ENCODE peak calls at places on chromosomes 3 and 15, in ten cellular contexts. One of them, this sample, is unnamed.
A peak's percentile ranks its signal among the peaks of the same experiment; 100 is the strongest.

GRCh38 chr3:110806924-110807323 is 264.7 kb upstream of the NECTIN3 start:
- DNase-seq in glutamatergic neuron: no peak
- DNase-seq in GM20000: no peak
- DNase-seq in uterus: no peak
- DNase-seq in neural progenitor cell: no peak
- DNase-seq in sigmoid colon: no peak
- DNase-seq in RWPE1: no peak
- DNase-seq in fibroblast of mammary gland: peak; percentile 45
- DNase-seq in astrocyte of the spinal cord: no peak
- DNase-seq in thoracic aorta: no peak
- DNase-seq in this sample: no peak

GRCh38 chr3:126361211-126361610 is 4.0 kb upstream of the KLF15 start:
- DNase-seq in glutamatergic neuron: no peak
- DNase-seq in GM20000: no peak
- DNase-seq in uterus: no peak
- DNase-seq in neural progenitor cell: no peak
- DNase-seq in sigmoid colon: no peak
- DNase-seq in RWPE1: no peak
- DNase-seq in fibroblast of mammary gland: no peak
- DNase-seq in astrocyte of the spinal cord: no peak
- DNase-seq in thoracic aorta: no peak
- DNase-seq in this sample: no peak

GRCh38 chr3:50639055-50639494 is 22.1 kb downstream of the MAPKAPK3 start:
- DNase-seq in glutamatergic neuron: no peak
- DNase-seq in GM20000: no peak
- DNase-seq in uterus: no peak
- DNase-seq in neural progenitor cell: no peak
- DNase-seq in sigmoid colon: no peak
- DNase-seq in RWPE1: no peak
- DNase-seq in fibroblast of mammary gland: peak; percentile 77
- DNase-seq in astrocyte of the spinal cord: peak; percentile 69
- DNase-seq in thoracic aorta: no peak
- DNase-seq in this sample: no peak

GRCh38 chr3:71987089-71987735 is 202.3 kb upstream of the PROK2 start:
- DNase-seq in glutamatergic neuron: no peak
- DNase-seq in GM20000: no peak
- DNase-seq in uterus: no peak
- DNase-seq in neural progenitor cell: no peak
- DNase-seq in sigmoid colon: no peak
- DNase-seq in RWPE1: no peak
- DNase-seq in fibroblast of mammary gland: peak; percentile 60
- DNase-seq in astrocyte of the spinal cord: peak; percentile 18
- DNase-seq in thoracic aorta: no peak
- DNase-seq in this sample: no peak

GRCh38 chr3:47266709-47267489 is 15.7 kb downstream of the KIF9 start:
- DNase-seq in glutamatergic neuron: no peak
- DNase-seq in GM20000: peak; percentile 58
- DNase-seq in uterus: peak; percentile 81
- DNase-seq in neural progenitor cell: no peak
- DNase-seq in sigmoid colon: peak; percentile 89
- DNase-seq in RWPE1: peak; percentile 63
- DNase-seq in fibroblast of mammary gland: peak; percentile 97
- DNase-seq in astrocyte of the spinal cord: peak; percentile 92
- DNase-seq in thoracic aorta: peak; percentile 61
- DNase-seq in this sample: peak; percentile 94

GRCh38 chr3:69425249-69425648 is 39.4 kb upstream of the FRMD4B start:
- DNase-seq in glutamatergic neuron: no peak
- DNase-seq in GM20000: peak; percentile 45
- DNase-seq in uterus: no peak
- DNase-seq in neural progenitor cell: peak; percentile 33
- DNase-seq in sigmoid colon: no peak
- DNase-seq in RWPE1: no peak
- DNase-seq in fibroblast of mammary gland: peak; percentile 50
- DNase-seq in astrocyte of the spinal cord: peak; percentile 34
- DNase-seq in thoracic aorta: no peak
- DNase-seq in this sample: no peak

GRCh38 chr15:101810905-101811304 is 1.1 kb upstream of the OR4F15 start:
- DNase-seq in glutamatergic neuron: no peak
- DNase-seq in GM20000: no peak
- DNase-seq in uterus: no peak
- DNase-seq in neural progenitor cell: peak; percentile 63
- DNase-seq in sigmoid colon: no peak
- DNase-seq in RWPE1: peak; percentile 14
- DNase-seq in fibroblast of mammary gland: no peak
- DNase-seq in astrocyte of the spinal cord: no peak
- DNase-seq in thoracic aorta: no peak
- DNase-seq in this sample: no peak

GRCh38 chr15:57507111-57507510 is 84.6 kb upstream of the MYZAP start:
- DNase-seq in glutamatergic neuron: no peak
- DNase-seq in GM20000: no peak
- DNase-seq in uterus: no peak
- DNase-seq in neural progenitor cell: no peak
- DNase-seq in sigmoid colon: no peak
- DNase-seq in RWPE1: no peak
- DNase-seq in fibroblast of mammary gland: no peak
- DNase-seq in astrocyte of the spinal cord: no peak
- DNase-seq in thoracic aorta: no peak
- DNase-seq in this sample: no peak

GRCh38 chr3:152305075-152305474 is 36.3 kb downstream of the MBNL1 start:
- DNase-seq in glutamatergic neuron: no peak
- DNase-seq in GM20000: no peak
- DNase-seq in uterus: no peak
- DNase-seq in neural progenitor cell: peak; percentile 41
- DNase-seq in sigmoid colon: no peak
- DNase-seq in RWPE1: no peak
- DNase-seq in fibroblast of mammary gland: no peak
- DNase-seq in astrocyte of the spinal cord: no peak
- DNase-seq in thoracic aorta: no peak
- DNase-seq in this sample: no peak

GRCh38 chr15:90035095-90035834 is 34.1 kb downstream of the ZNF710 start:
- DNase-seq in glutamatergic neuron: no peak
- DNase-seq in GM20000: no peak
- DNase-seq in uterus: no peak
- DNase-seq in neural progenitor cell: no peak
- DNase-seq in sigmoid colon: peak; percentile 75
- DNase-seq in RWPE1: peak; percentile 65
- DNase-seq in fibroblast of mammary gland: peak; percentile 38
- DNase-seq in astrocyte of the spinal cord: peak; percentile 52
- DNase-seq in thoracic aorta: no peak
- DNase-seq in this sample: peak; percentile 91

GRCh38 chr15:38685686-38686339 is 121.2 kb upstream of the RASGRP1 start:
- DNase-seq in glutamatergic neuron: no peak
- DNase-seq in GM20000: no peak
- DNase-seq in uterus: no peak
- DNase-seq in neural progenitor cell: no peak
- DNase-seq in sigmoid colon: no peak
- DNase-seq in RWPE1: no peak
- DNase-seq in fibroblast of mammary gland: no peak
- DNase-seq in astrocyte of the spinal cord: no peak
- DNase-seq in thoracic aorta: no peak
- DNase-seq in this sample: no peak

GRCh38 chr3:31840252-31840651 is 140.8 kb downstream of the OSBPL10 start:
- DNase-seq in glutamatergic neuron: no peak
- DNase-seq in GM20000: no peak
- DNase-seq in uterus: no peak
- DNase-seq in neural progenitor cell: no peak
- DNase-seq in sigmoid colon: no peak
- DNase-seq in RWPE1: no peak
- DNase-seq in fibroblast of mammary gland: no peak
- DNase-seq in astrocyte of the spinal cord: no peak
- DNase-seq in thoracic aorta: no peak
- DNase-seq in this sample: no peak

GRCh38 chr15:39453500-39454073 is 127.3 kb upstream of the THBS1 start:
- DNase-seq in glutamatergic neuron: no peak
- DNase-seq in GM20000: peak; percentile 53
- DNase-seq in uterus: no peak
- DNase-seq in neural progenitor cell: no peak
- DNase-seq in sigmoid colon: no peak
- DNase-seq in RWPE1: no peak
- DNase-seq in fibroblast of mammary gland: no peak
- DNase-seq in astrocyte of the spinal cord: no peak
- DNase-seq in thoracic aorta: no peak
- DNase-seq in this sample: no peak

GRCh38 chr15:84915011-84915958 is 30.8 kb downstream of the SLC28A1 start:
- DNase-seq in glutamatergic neuron: peak; percentile 78
- DNase-seq in GM20000: peak; percentile 91
- DNase-seq in uterus: peak; percentile 82
- DNase-seq in neural progenitor cell: no peak
- DNase-seq in sigmoid colon: peak; percentile 87
- DNase-seq in RWPE1: peak; percentile 91
- DNase-seq in fibroblast of mammary gland: peak; percentile 87
- DNase-seq in astrocyte of the spinal cord: peak; percentile 89
- DNase-seq in thoracic aorta: peak; percentile 84
- DNase-seq in this sample: peak; percentile 94

GRCh38 chr3:186255703-186256331 is 106.2 kb downstream of the DGKG start:
- DNase-seq in glutamatergic neuron: peak; percentile 57
- DNase-seq in GM20000: peak; percentile 63
- DNase-seq in uterus: no peak
- DNase-seq in neural progenitor cell: peak; percentile 67
- DNase-seq in sigmoid colon: no peak
- DNase-seq in RWPE1: no peak
- DNase-seq in fibroblast of mammary gland: no peak
- DNase-seq in astrocyte of the spinal cord: no peak
- DNase-seq in thoracic aorta: no peak
- DNase-seq in this sample: no peak

DNA sequence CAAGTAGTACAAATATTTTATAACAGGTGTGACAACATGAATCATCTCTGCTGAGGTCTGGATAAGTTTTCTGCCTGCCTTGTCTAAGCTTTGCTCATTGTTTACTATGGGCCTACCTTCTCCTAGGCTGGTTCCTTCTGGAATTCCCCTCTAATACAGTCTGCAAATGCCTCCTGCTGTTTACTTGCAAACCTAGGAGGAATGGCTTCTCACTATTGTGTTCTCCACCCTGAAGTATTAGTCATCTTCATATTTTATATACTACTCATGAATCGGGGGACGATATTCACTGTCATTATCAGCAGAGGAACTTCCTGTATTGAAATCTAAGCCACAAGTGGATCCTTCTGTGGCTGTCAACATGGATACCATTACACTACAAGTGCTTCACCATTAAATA is 154.8 kb downstream of the PLCL2 start:
- DNase-seq in glutamatergic neuron: no peak
- DNase-seq in GM20000: no peak
- DNase-seq in uterus: no peak
- DNase-seq in neural progenitor cell: no peak
- DNase-seq in sigmoid colon: no peak
- DNase-seq in RWPE1: peak; percentile 66
- DNase-seq in fibroblast of mammary gland: peak; percentile 88
- DNase-seq in astrocyte of the spinal cord: peak; percentile 91
- DNase-seq in thoracic aorta: no peak
- DNase-seq in this sample: no peak
- TF ChIP-seq CTCF in glutamatergic neuron: no peak
- TF ChIP-seq CTCF in GM20000: no peak
- TF ChIP-seq CTCF in uterus: no peak
- TF ChIP-seq CTCF in neural progenitor cell: no peak
- TF ChIP-seq CTCF in sigmoid colon: no peak
- TF ChIP-seq CTCF in RWPE1: no peak
- TF ChIP-seq CTCF in fibroblast of mammary gland: no peak
- TF ChIP-seq CTCF in astrocyte of the spinal cord: no peak
- TF ChIP-seq CTCF in thoracic aorta: no peak
- TF ChIP-seq CTCF in this sample: no peak

GRCh38 chr3:109224333-109224732 is 87.8 kb downstream of the C3orf85 start:
- DNase-seq in glutamatergic neuron: no peak
- DNase-seq in GM20000: no peak
- DNase-seq in uterus: no peak
- DNase-seq in neural progenitor cell: peak; percentile 4
- DNase-seq in sigmoid colon: no peak
- DNase-seq in RWPE1: no peak
- DNase-seq in fibroblast of mammary gland: no peak
- DNase-seq in astrocyte of the spinal cord: no peak
- DNase-seq in thoracic aorta: no peak
- DNase-seq in this sample: no peak
- TF ChIP-seq CTCF in glutamatergic neuron: peak; percentile 17
- TF ChIP-seq CTCF in GM20000: no peak
- TF ChIP-seq CTCF in uterus: no peak
- TF ChIP-seq CTCF in neural progenitor cell: peak; percentile 39
- TF ChIP-seq CTCF in sigmoid colon: no peak
- TF ChIP-seq CTCF in RWPE1: no peak
- TF ChIP-seq CTCF in fibroblast of mammary gland: no peak
- TF ChIP-seq CTCF in astrocyte of the spinal cord: no peak
- TF ChIP-seq CTCF in thoracic aorta: no peak
- TF ChIP-seq CTCF in this sample: no peak

GRCh38 chr3:54322354-54322753 is 200.0 kb downstream of the CACNA2D3 start:
- DNase-seq in glutamatergic neuron: no peak
- DNase-seq in GM20000: no peak
- DNase-seq in uterus: no peak
- DNase-seq in neural progenitor cell: no peak
- DNase-seq in sigmoid colon: no peak
- DNase-seq in RWPE1: no peak
- DNase-seq in fibroblast of mammary gland: no peak
- DNase-seq in astrocyte of the spinal cord: no peak
- DNase-seq in thoracic aorta: no peak
- DNase-seq in this sample: no peak
- TF ChIP-seq CTCF in glutamatergic neuron: no peak
- TF ChIP-seq CTCF in GM20000: no peak
- TF ChIP-seq CTCF in uterus: no peak
- TF ChIP-seq CTCF in neural progenitor cell: no peak
- TF ChIP-seq CTCF in sigmoid colon: no peak
- TF ChIP-seq CTCF in RWPE1: no peak
- TF ChIP-seq CTCF in fibroblast of mammary gland: no peak
- TF ChIP-seq CTCF in astrocyte of the spinal cord: no peak
- TF ChIP-seq CTCF in thoracic aorta: no peak
- TF ChIP-seq CTCF in this sample: no peak

GRCh38 chr15:78507831-78508160 is 419 bp downstream of the HYKK start:
- DNase-seq in glutamatergic neuron: no peak
- DNase-seq in GM20000: no peak
- DNase-seq in uterus: no peak
- DNase-seq in neural progenitor cell: no peak
- DNase-seq in sigmoid colon: peak; percentile 68
- DNase-seq in RWPE1: no peak
- DNase-seq in fibroblast of mammary gland: no peak
- DNase-seq in astrocyte of the spinal cord: no peak
- DNase-seq in thoracic aorta: no peak
- DNase-seq in this sample: no peak
- TF ChIP-seq CTCF in glutamatergic neuron: no peak
- TF ChIP-seq CTCF in GM20000: no peak
- TF ChIP-seq CTCF in uterus: no peak
- TF ChIP-seq CTCF in neural progenitor cell: no peak
- TF ChIP-seq CTCF in sigmoid colon: no peak
- TF ChIP-seq CTCF in RWPE1: no peak
- TF ChIP-seq CTCF in fibroblast of mammary gland: no peak
- TF ChIP-seq CTCF in astrocyte of the spinal cord: no peak
- TF ChIP-seq CTCF in thoracic aorta: no peak
- TF ChIP-seq CTCF in this sample: no peak

GRCh38 chr3:38560284-38560683 is 64.1 kb downstream of the EXOG start:
- DNase-seq in glutamatergic neuron: no peak
- DNase-seq in GM20000: no peak
- DNase-seq in uterus: no peak
- DNase-seq in neural progenitor cell: no peak
- DNase-seq in sigmoid colon: peak; percentile 40
- DNase-seq in RWPE1: no peak
- DNase-seq in fibroblast of mammary gland: no peak
- DNase-seq in astrocyte of the spinal cord: no peak
- DNase-seq in thoracic aorta: no peak
- DNase-seq in this sample: peak; percentile 58
- TF ChIP-seq CTCF in glutamatergic neuron: peak; percentile 39
- TF ChIP-seq CTCF in GM20000: no peak
- TF ChIP-seq CTCF in uterus: no peak
- TF ChIP-seq CTCF in neural progenitor cell: no peak
- TF ChIP-seq CTCF in sigmoid colon: no peak
- TF ChIP-seq CTCF in RWPE1: no peak
- TF ChIP-seq CTCF in fibroblast of mammary gland: no peak
- TF ChIP-seq CTCF in astrocyte of the spinal cord: no peak
- TF ChIP-seq CTCF in thoracic aorta: no peak
- TF ChIP-seq CTCF in this sample: no peak

GRCh38 chr3:12370758-12371157 is 81.9 kb downstream of the PPARG start:
- DNase-seq in glutamatergic neuron: no peak
- DNase-seq in GM20000: no peak
- DNase-seq in uterus: no peak
- DNase-seq in neural progenitor cell: peak; percentile 24
- DNase-seq in sigmoid colon: no peak
- DNase-seq in RWPE1: peak; percentile 6
- DNase-seq in fibroblast of mammary gland: peak; percentile 70
- DNase-seq in astrocyte of the spinal cord: peak; percentile 31
- DNase-seq in thoracic aorta: no peak
- DNase-seq in this sample: no peak
- TF ChIP-seq CTCF in glutamatergic neuron: no peak
- TF ChIP-seq CTCF in GM20000: no peak
- TF ChIP-seq CTCF in uterus: no peak
- TF ChIP-seq CTCF in neural progenitor cell: peak; percentile 17
- TF ChIP-seq CTCF in sigmoid colon: no peak
- TF ChIP-seq CTCF in RWPE1: no peak
- TF ChIP-seq CTCF in fibroblast of mammary gland: peak; percentile 35
- TF ChIP-seq CTCF in astrocyte of the spinal cord: no peak
- TF ChIP-seq CTCF in thoracic aorta: no peak
- TF ChIP-seq CTCF in this sample: no peak

This sample was measured in lower leg skin.